ENCODE peak calls at places on chromosomes 11 and 22, in ten cellular contexts. One of them, this sample, is unnamed.

GRCh38 chr22:22057617-22058378 is 75.2 kb upstream of the TOP3B start:
- DNase-seq in K562: no peak
- DNase-seq in stomach: no peak
- DNase-seq in sigmoid colon: no peak
- DNase-seq in transverse colon: no peak
- DNase-seq in H1: no peak
- DNase-seq in esophagus muscularis mucosa: peak
- DNase-seq in ovary: no peak
- DNase-seq in SK-N-SH: no peak
- DNase-seq in A549: no peak
- DNase-seq in this sample: no peak

GRCh38 chr11:116457336-116458007 is 315.3 kb downstream of the BUD13 start:
- DNase-seq in K562: no peak
- DNase-seq in stomach: no peak
- DNase-seq in sigmoid colon: no peak
- DNase-seq in transverse colon: no peak
- DNase-seq in H1: no peak
- DNase-seq in esophagus muscularis mucosa: no peak
- DNase-seq in ovary: no peak
- DNase-seq in SK-N-SH: no peak
- DNase-seq in A549: no peak
- DNase-seq in this sample: no peak

GRCh38 chr22:47616396-47617020 is 854.1 kb downstream of the TBC1D22A start:
- DNase-seq in K562: no peak
- DNase-seq in stomach: peak
- DNase-seq in sigmoid colon: peak
- DNase-seq in transverse colon: no peak
- DNase-seq in H1: no peak
- DNase-seq in esophagus muscularis mucosa: no peak
- DNase-seq in ovary: no peak
- DNase-seq in SK-N-SH: no peak
- DNase-seq in A549: no peak
- DNase-seq in this sample: no peak

GRCh38 chr11:119108857-119109221 is 1.7 kb downstream of the C2CD2L start:
- DNase-seq in K562: no peak
- DNase-seq in stomach: no peak
- DNase-seq in sigmoid colon: no peak
- DNase-seq in transverse colon: peak
- DNase-seq in H1: no peak
- DNase-seq in esophagus muscularis mucosa: no peak
- DNase-seq in ovary: no peak
- DNase-seq in SK-N-SH: no peak
- DNase-seq in A549: no peak
- DNase-seq in this sample: peak

GRCh38 chr11:86515297-86516094 is 140.8 kb downstream of the CCDC81 start:
- DNase-seq in K562: no peak
- DNase-seq in stomach: no peak
- DNase-seq in sigmoid colon: no peak
- DNase-seq in transverse colon: no peak
- DNase-seq in H1: no peak
- DNase-seq in esophagus muscularis mucosa: peak
- DNase-seq in ovary: no peak
- DNase-seq in SK-N-SH: peak
- DNase-seq in A549: no peak
- DNase-seq in this sample: no peak

GRCh38 chr11:46356911-46357482 is 9.7 kb downstream of the DGKZ start:
- DNase-seq in K562: no peak
- DNase-seq in stomach: no peak
- DNase-seq in sigmoid colon: no peak
- DNase-seq in transverse colon: no peak
- DNase-seq in H1: no peak
- DNase-seq in esophagus muscularis mucosa: no peak
- DNase-seq in ovary: no peak
- DNase-seq in SK-N-SH: no peak
- DNase-seq in A549: no peak
- DNase-seq in this sample: no peak

GRCh38 chr11:76209671-76209955 is 3.3 kb upstream of the WNT11 start:
- DNase-seq in K562: no peak
- DNase-seq in stomach: no peak
- DNase-seq in sigmoid colon: no peak
- DNase-seq in transverse colon: no peak
- DNase-seq in H1: peak
- DNase-seq in esophagus muscularis mucosa: no peak
- DNase-seq in ovary: no peak
- DNase-seq in SK-N-SH: peak
- DNase-seq in A549: no peak
- DNase-seq in this sample: no peak

GRCh38 chr11:17697175-17697949 is 22.0 kb upstream of the MYOD1 start:
- DNase-seq in K562: no peak
- DNase-seq in stomach: no peak
- DNase-seq in sigmoid colon: no peak
- DNase-seq in transverse colon: no peak
- DNase-seq in H1: no peak
- DNase-seq in esophagus muscularis mucosa: no peak
- DNase-seq in ovary: no peak
- DNase-seq in SK-N-SH: no peak
- DNase-seq in A549: no peak
- DNase-seq in this sample: no peak

GRCh38 chr11:64718084-64718779 is 4.8 kb downstream of the NRXN2 start:
- DNase-seq in K562: no peak
- DNase-seq in stomach: no peak
- DNase-seq in sigmoid colon: peak
- DNase-seq in transverse colon: no peak
- DNase-seq in H1: no peak
- DNase-seq in esophagus muscularis mucosa: no peak
- DNase-seq in ovary: no peak
- DNase-seq in SK-N-SH: no peak
- DNase-seq in A549: no peak
- DNase-seq in this sample: no peak
- TF ChIP-seq EP300 in K562: no peak
- TF ChIP-seq EP300 in stomach: no peak
- TF ChIP-seq EP300 in sigmoid colon: no peak
- TF ChIP-seq EP300 in transverse colon: no peak
- TF ChIP-seq EP300 in H1: no peak
- TF ChIP-seq EP300 in esophagus muscularis mucosa: no peak
- TF ChIP-seq EP300 in ovary: no peak
- TF ChIP-seq EP300 in SK-N-SH: no peak
- TF ChIP-seq EP300 in A549: no peak
- TF ChIP-seq EP300 in this sample: no peak

GRCh38 chr11:64921384-64921783 is 3.1 kb upstream of the PPP2R5B start:
- DNase-seq in K562: no peak
- DNase-seq in stomach: no peak
- DNase-seq in sigmoid colon: peak
- DNase-seq in transverse colon: no peak
- DNase-seq in H1: no peak
- DNase-seq in esophagus muscularis mucosa: no peak
- DNase-seq in ovary: peak
- DNase-seq in SK-N-SH: no peak
- DNase-seq in A549: no peak
- DNase-seq in this sample: no peak

GRCh38 chr11:64917663-64917995 is 620 bp upstream of the ATG2A start:
- DNase-seq in K562: no peak
- DNase-seq in stomach: no peak
- DNase-seq in sigmoid colon: no peak
- DNase-seq in transverse colon: no peak
- DNase-seq in H1: no peak
- DNase-seq in esophagus muscularis mucosa: no peak
- DNase-seq in ovary: no peak
- DNase-seq in SK-N-SH: no peak
- DNase-seq in A549: no peak
- DNase-seq in this sample: no peak

GRCh38 chr11:64918056-64918455 is 1.0 kb upstream of the ATG2A start:
- DNase-seq in K562: no peak
- DNase-seq in stomach: no peak
- DNase-seq in sigmoid colon: peak
- DNase-seq in transverse colon: no peak
- DNase-seq in H1: no peak
- DNase-seq in esophagus muscularis mucosa: no peak
- DNase-seq in ovary: peak
- DNase-seq in SK-N-SH: no peak
- DNase-seq in A549: no peak
- DNase-seq in this sample: peak

GRCh38 chr11:64920124-64920523 is 3.1 kb upstream of the ATG2A start:
- DNase-seq in K562: no peak
- DNase-seq in stomach: no peak
- DNase-seq in sigmoid colon: peak
- DNase-seq in transverse colon: no peak
- DNase-seq in H1: no peak
- DNase-seq in esophagus muscularis mucosa: no peak
- DNase-seq in ovary: no peak
- DNase-seq in SK-N-SH: no peak
- DNase-seq in A549: no peak
- DNase-seq in this sample: no peak

GRCh38 chr11:64919627-64920026 is 2.6 kb upstream of the ATG2A start:
- DNase-seq in K562: no peak
- DNase-seq in stomach: no peak
- DNase-seq in sigmoid colon: peak
- DNase-seq in transverse colon: no peak
- DNase-seq in H1: no peak
- DNase-seq in esophagus muscularis mucosa: no peak
- DNase-seq in ovary: no peak
- DNase-seq in SK-N-SH: no peak
- DNase-seq in A549: no peak
- DNase-seq in this sample: no peak
- TF ChIP-seq EP300 in K562: no peak
- TF ChIP-seq EP300 in stomach: no peak
- TF ChIP-seq EP300 in sigmoid colon: no peak
- TF ChIP-seq EP300 in transverse colon: no peak
- TF ChIP-seq EP300 in H1: no peak
- TF ChIP-seq EP300 in esophagus muscularis mucosa: no peak
- TF ChIP-seq EP300 in ovary: no peak
- TF ChIP-seq EP300 in SK-N-SH: no peak
- TF ChIP-seq EP300 in A549: no peak
- TF ChIP-seq EP300 in this sample: no peak

DNA sequence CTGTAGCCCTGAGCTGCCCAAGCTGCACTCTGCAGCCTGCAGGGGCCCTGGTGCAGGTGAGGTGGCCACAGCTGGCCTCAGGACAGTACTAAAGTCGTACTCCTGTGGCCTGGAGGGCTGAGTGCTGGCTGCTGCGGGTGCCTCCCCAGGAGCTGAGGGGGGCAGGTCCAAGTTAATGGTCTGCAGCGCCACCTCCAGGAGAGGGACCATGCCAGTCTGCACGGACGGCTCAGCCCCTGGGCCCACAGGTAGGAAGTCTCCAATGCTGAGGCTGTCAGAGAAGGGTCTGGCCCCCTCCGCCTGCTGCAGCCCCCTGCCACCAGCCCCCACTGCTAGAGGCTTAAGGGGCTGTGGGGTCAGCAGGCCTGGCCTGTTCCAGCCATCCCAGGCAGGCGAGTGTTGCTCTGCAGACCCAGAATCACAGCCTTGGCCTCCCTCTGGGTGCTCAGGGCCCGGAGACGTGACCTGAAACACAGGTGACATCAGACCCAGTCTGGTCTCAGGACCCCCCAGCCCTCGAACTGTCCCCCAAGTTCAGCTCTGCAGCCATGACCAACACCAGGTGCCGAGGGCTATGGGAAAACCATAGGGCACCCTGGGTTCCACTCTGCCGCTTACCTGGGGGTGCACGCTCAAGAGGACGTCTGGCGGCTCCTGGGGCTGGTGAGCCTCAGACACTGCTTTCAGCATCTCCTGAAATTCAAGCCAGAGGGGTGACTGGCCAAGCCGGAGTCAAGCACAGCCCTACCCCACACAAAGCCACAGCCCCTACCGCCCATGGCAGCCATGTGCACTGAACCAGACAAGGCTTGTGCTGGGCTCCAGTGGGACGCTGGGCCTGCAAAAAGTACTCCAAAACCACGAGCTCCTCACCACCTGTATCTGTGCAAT is 20.8 kb downstream of the SELENOO start:
- DNase-seq in K562: no peak
- DNase-seq in stomach: no peak
- DNase-seq in sigmoid colon: peak
- DNase-seq in transverse colon: no peak
- DNase-seq in H1: peak
- DNase-seq in esophagus muscularis mucosa: no peak
- DNase-seq in ovary: no peak
- DNase-seq in SK-N-SH: no peak
- DNase-seq in A549: no peak
- DNase-seq in this sample: no peak
- TF ChIP-seq EP300 in K562: no peak
- TF ChIP-seq EP300 in stomach: no peak
- TF ChIP-seq EP300 in sigmoid colon: no peak
- TF ChIP-seq EP300 in transverse colon: no peak
- TF ChIP-seq EP300 in H1: no peak
- TF ChIP-seq EP300 in esophagus muscularis mucosa: no peak
- TF ChIP-seq EP300 in ovary: no peak
- TF ChIP-seq EP300 in SK-N-SH: no peak
- TF ChIP-seq EP300 in A549: no peak
- TF ChIP-seq EP300 in this sample: no peak

GRCh38 chr22:46055851-46056168 is 78.8 kb upstream of the WNT7B start:
- DNase-seq in K562: no peak
- DNase-seq in stomach: no peak
- DNase-seq in sigmoid colon: no peak
- DNase-seq in transverse colon: no peak
- DNase-seq in H1: no peak
- DNase-seq in esophagus muscularis mucosa: no peak
- DNase-seq in ovary: no peak
- DNase-seq in SK-N-SH: no peak
- DNase-seq in A549: no peak
- DNase-seq in this sample: no peak

GRCh38 chr22:46056169-46057041 is 79.4 kb upstream of the WNT7B start:
- DNase-seq in K562: no peak
- DNase-seq in stomach: peak
- DNase-seq in sigmoid colon: peak
- DNase-seq in transverse colon: peak
- DNase-seq in H1: no peak
- DNase-seq in esophagus muscularis mucosa: no peak
- DNase-seq in ovary: peak
- DNase-seq in SK-N-SH: peak
- DNase-seq in A549: no peak
- DNase-seq in this sample: no peak

GRCh38 chr22:46054878-46055158 is 77.9 kb upstream of the WNT7B start:
- DNase-seq in K562: no peak
- DNase-seq in stomach: no peak
- DNase-seq in sigmoid colon: no peak
- DNase-seq in transverse colon: no peak
- DNase-seq in H1: no peak
- DNase-seq in esophagus muscularis mucosa: no peak
- DNase-seq in ovary: peak
- DNase-seq in SK-N-SH: no peak
- DNase-seq in A549: no peak
- DNase-seq in this sample: no peak

GRCh38 chr22:46054091-46054877 is 77.3 kb upstream of the WNT7B start:
- DNase-seq in K562: no peak
- DNase-seq in stomach: peak
- DNase-seq in sigmoid colon: peak
- DNase-seq in transverse colon: peak
- DNase-seq in H1: no peak
- DNase-seq in esophagus muscularis mucosa: no peak
- DNase-seq in ovary: peak
- DNase-seq in SK-N-SH: peak
- DNase-seq in A549: no peak
- DNase-seq in this sample: no peak

DNA sequence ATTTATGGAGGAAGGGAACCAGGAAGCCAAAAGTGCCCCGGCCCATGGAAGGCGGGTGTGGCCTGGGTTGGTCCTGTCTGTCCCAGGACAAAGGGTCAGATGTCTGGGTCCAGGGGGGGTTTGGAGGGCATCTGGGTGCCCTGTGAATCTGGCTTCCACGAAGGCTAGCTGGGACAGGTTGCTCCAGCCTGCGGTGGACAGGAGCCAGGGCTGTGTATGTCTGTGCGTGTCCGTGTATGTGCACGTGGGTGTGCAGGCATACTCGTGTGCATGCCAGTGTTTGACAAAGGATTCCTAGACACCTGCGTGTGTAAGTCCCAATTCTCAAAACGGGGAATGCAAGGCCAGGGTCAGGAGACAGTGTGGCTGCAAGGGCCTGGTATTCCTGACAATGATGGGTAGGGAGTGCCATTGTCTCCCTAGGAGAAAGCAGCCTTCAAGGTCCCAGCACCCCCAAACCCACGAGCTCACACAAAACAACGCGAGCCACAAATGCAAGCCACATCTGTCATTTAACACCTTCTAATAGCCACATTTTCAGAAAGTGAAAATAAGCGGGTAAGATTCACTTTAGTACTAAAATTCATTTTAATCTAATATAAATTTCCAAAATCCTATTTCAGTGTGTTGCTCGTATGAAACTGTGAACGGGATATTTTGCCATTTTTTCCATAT is 78.4 kb upstream of the WNT7B start:
- DNase-seq in K562: no peak
- DNase-seq in stomach: peak
- DNase-seq in sigmoid colon: peak
- DNase-seq in transverse colon: peak
- DNase-seq in H1: no peak
- DNase-seq in esophagus muscularis mucosa: no peak
- DNase-seq in ovary: peak
- DNase-seq in SK-N-SH: peak
- DNase-seq in A549: no peak
- DNase-seq in this sample: no peak
- TF ChIP-seq EP300 in K562: no peak
- TF ChIP-seq EP300 in stomach: no peak
- TF ChIP-seq EP300 in sigmoid colon: no peak
- TF ChIP-seq EP300 in transverse colon: no peak
- TF ChIP-seq EP300 in H1: no peak
- TF ChIP-seq EP300 in esophagus muscularis mucosa: peak
- TF ChIP-seq EP300 in ovary: no peak
- TF ChIP-seq EP300 in SK-N-SH: no peak
- TF ChIP-seq EP300 in A549: no peak
- TF ChIP-seq EP300 in this sample: no peak